ENCODE peak calls at places on chromosomes 7 and 10, in nine cellular contexts. L is non-pigmented ciliary epithelial cell; A is activated T-helper 9 cell treated with anti-CD3 and anti-CD28 coated beads, Interleukin-2, amount 50 U/mL, for 16 hours; M is activated CD8-positive, alpha-beta T cell treated with anti-CD3 and anti-CD28 coated beads, Interleukin-2, amount 10 ng/mL, durations not matched to agents 7 days and 5 days; G is brain microvascular endothelial cell; N is AG09319; O is cardiac muscle cell; Z is mammary epithelial cell; Q is GM04504. H is an unnamed sample.

GRCh38 chr10:89029201-89029600 is 38.6 kb downstream of the FAS start:
- DNase-seq in L (no peak), A (no peak), M (no peak), G (no peak), N (no peak), O (no peak), Z (no peak), Q (no peak), H (peak; percentile 17)

GRCh38 chr10:100359030-100359432 is 12.0 kb downstream of the SCD start:
- DNase-seq in L (no peak), A (no peak), M (no peak), G (no peak), N (no peak), O (no peak), Z (no peak), Q (no peak), H (no peak)

GRCh38 chr7:36613214-36613613 is 111.1 kb downstream of the AOAH start:
- DNase-seq in L (no peak), A (no peak), M (no peak), G (no peak), N (no peak), O (no peak), Z (no peak), Q (no peak), H (no peak)

GRCh38 chr10:132540456-132540855 is 2.9 kb downstream of the INPP5A start:
- DNase-seq in L (no peak), A (no peak), M (no peak), G (peak; percentile 51), N (no peak), O (no peak), Z (no peak), Q (no peak), H (peak; percentile 55)

GRCh38 chr7:129684777-129685176 is 73.3 kb downstream of the NRF1 start:
- DNase-seq in L (no peak), A (no peak), M (no peak), G (peak; percentile 18), N (no peak), O (peak; percentile 2), Z (no peak), Q (no peak), H (no peak)

GRCh38 chr10:13191362-13191761 is 30.0 kb downstream of the MCM10 start:
- DNase-seq in L (no peak), A (no peak), M (no peak), G (no peak), N (no peak), O (no peak), Z (no peak), Q (no peak), H (no peak)

GRCh38 chr10:113895018-113895417 is 40.6 kb downstream of the NHLRC2 start:
- DNase-seq in L (peak; percentile 24), A (no peak), M (no peak), G (no peak), N (peak; percentile 10), O (no peak), Z (peak; percentile 82), Q (no peak), H (no peak)

GRCh38 chr10:112907893-112908292 is 42.2 kb upstream of the TCF7L2 start:
- DNase-seq in L (no peak), A (no peak), M (no peak), G (no peak), N (no peak), O (no peak), Z (peak; percentile 30), Q (no peak), H (no peak)

GRCh38 chr10:122821808-122822207 is 23.8 kb downstream of the CUZD1 start:
- DNase-seq in L (no peak), A (no peak), M (no peak), G (no peak), N (no peak), O (no peak), Z (no peak), Q (no peak), H (no peak)

GRCh38 chr10:84173543-84173942 is at the start of gene GPR15LG:
- DNase-seq in L (no peak), A (no peak), M (no peak), G (no peak), N (no peak), O (no peak), Z (no peak), Q (no peak), H (no peak)

GRCh38 chr7:41189866-41190265 is 513.0 kb downstream of the INHBA start:
- DNase-seq in L (peak; percentile 98), A (no peak), M (no peak), G (peak; percentile 95), N (peak; percentile 27), O (no peak), Z (peak; percentile 97), Q (peak; percentile 66), H (no peak)

GRCh38 chr7:6395898-6396582 is 51.7 kb downstream of the DAGLB start:
- DNase-seq in L (no peak), A (no peak), M (no peak), G (no peak), N (no peak), O (peak; percentile 43), Z (no peak), Q (no peak), H (peak; percentile 65)

GRCh38 chr7:45130910-45131309 is 19.4 kb upstream of the TBRG4 start:
- DNase-seq in L (no peak), A (no peak), M (no peak), G (no peak), N (no peak), O (no peak), Z (no peak), Q (no peak), H (no peak)

GRCh38 chr10:76432274-76433012 is 1001.0 kb downstream of the LRMDA start:
- DNase-seq in L (peak; percentile 48), A (no peak), M (no peak), G (peak; percentile 58), N (peak; percentile 45), O (peak; percentile 40), Z (peak; percentile 74), Q (peak; percentile 62), H (no peak)

GRCh38 chr10:4812952-4813351 is 13.1 kb upstream of the AKR1E2 start:
- DNase-seq in L (peak; percentile 84), A (no peak), M (no peak), G (peak; percentile 88), N (no peak), O (no peak), Z (peak; percentile 89), Q (peak; percentile 56), H (no peak)

GRCh38 chr7:105164751-105165150 is 150.7 kb downstream of the KMT2E start:
- DNase-seq in L (no peak), A (no peak), M (no peak), G (no peak), N (no peak), O (no peak), Z (no peak), Q (no peak), H (no peak)

GRCh38 chr10:84156768-84157167 is 16.8 kb upstream of the GPR15LG start:
- DNase-seq in L (no peak), A (no peak), M (peak; percentile 75), G (no peak), N (no peak), O (no peak), Z (no peak), Q (no peak), H (no peak)